ENCODE peak calls at places on chromosomes 12 and 14, in four cellular contexts. G is T-cell, X is GM23338, O is EL. E is an unnamed sample.

GRCh38 chr12:98213556-98213955 is 301.8 kb upstream of the TMPO start:
- DNase-seq in G (no peak), X (no peak), O (no peak), E (peak)

GRCh38 chr12:85424581-85425348 is 144.7 kb downstream of the ALX1 start:
- DNase-seq in G (no peak), X (peak), O (peak), E (no peak)

GRCh38 chr14:41419709-41420108 is 187.0 kb upstream of the LRFN5 start:
- DNase-seq in G (no peak), X (no peak), O (no peak), E (no peak)

GRCh38 chr14:63650336-63650952 is 8.8 kb upstream of the WDR89 start:
- DNase-seq in G (peak), X (no peak), O (no peak), E (no peak)

GRCh38 chr14:96198430-96199133 is 6.1 kb upstream of the BDKRB2 start:
- DNase-seq in G (peak), X (no peak), O (no peak), E (no peak)

GRCh38 chr12:119036878-119037493 is 55.6 kb downstream of the SRRM4 start:
- DNase-seq in G (no peak), X (peak), O (peak), E (peak)

GRCh38 chr14:104248203-104249055 is 110.0 kb downstream of the KIF26A start:
- DNase-seq in G (no peak), X (no peak), O (no peak), E (peak)

GRCh38 chr14:96629558-96630222 is 127.5 kb downstream of the PAPOLA start:
- DNase-seq in G (no peak), X (no peak), O (no peak), E (no peak)

GRCh38 chr12:111599459-111600295 is 562 bp upstream of the ATXN2 start:
- DNase-seq in G (peak), X (peak), O (peak), E (peak)